ENCODE peak calls at places on chromosomes 3 and 15, in six cellular contexts. One of them, this sample, is unnamed.

GRCh38 chr15:82020588-82020987 is 25.2 kb downstream of the MEX3B start:
- DNase-seq in colonic mucosa: no peak
- DNase-seq in astrocyte: no peak
- DNase-seq in stomach: no peak
- DNase-seq in dorsolateral prefrontal cortex: no peak
- DNase-seq in adrenal gland: no peak
- DNase-seq in this sample: no peak

GRCh38 chr15:39874890-39875549 is 45.0 kb downstream of the GPR176 start:
- DNase-seq in colonic mucosa: peak; percentile 43
- DNase-seq in astrocyte: no peak
- DNase-seq in stomach: peak; percentile 36
- DNase-seq in dorsolateral prefrontal cortex: no peak
- DNase-seq in adrenal gland: no peak
- DNase-seq in this sample: no peak

GRCh38 chr15:70792171-70792573 is 28.8 kb upstream of the UACA start:
- DNase-seq in colonic mucosa: no peak
- DNase-seq in astrocyte: peak; percentile 89
- DNase-seq in stomach: no peak
- DNase-seq in dorsolateral prefrontal cortex: no peak
- DNase-seq in adrenal gland: no peak
- DNase-seq in this sample: peak; percentile 66

GRCh38 chr3:155859859-155860258 is 5.6 kb upstream of the SLC33A1 start:
- DNase-seq in colonic mucosa: no peak
- DNase-seq in astrocyte: no peak
- DNase-seq in stomach: no peak
- DNase-seq in dorsolateral prefrontal cortex: no peak
- DNase-seq in adrenal gland: no peak
- DNase-seq in this sample: no peak

GRCh38 chr15:55824857-55825613 is 82.1 kb upstream of the PRTG start:
- DNase-seq in colonic mucosa: no peak
- DNase-seq in astrocyte: no peak
- DNase-seq in stomach: no peak
- DNase-seq in dorsolateral prefrontal cortex: no peak
- DNase-seq in adrenal gland: no peak
- DNase-seq in this sample: no peak

GRCh38 chr3:12896206-12896697 is 54.9 kb upstream of the RPL32 start:
- DNase-seq in colonic mucosa: no peak
- DNase-seq in astrocyte: no peak
- DNase-seq in stomach: no peak
- DNase-seq in dorsolateral prefrontal cortex: no peak
- DNase-seq in adrenal gland: no peak
- DNase-seq in this sample: no peak

GRCh38 chr3:139353920-139354556 is 10.2 kb downstream of the MRPS22 start:
- DNase-seq in colonic mucosa: no peak
- DNase-seq in astrocyte: peak; percentile 50
- DNase-seq in stomach: no peak
- DNase-seq in dorsolateral prefrontal cortex: no peak
- DNase-seq in adrenal gland: no peak
- DNase-seq in this sample: peak; percentile 18

GRCh38 chr3:156782921-156783320 is 43.2 kb upstream of the LEKR1 start:
- DNase-seq in colonic mucosa: no peak
- DNase-seq in astrocyte: no peak
- DNase-seq in stomach: no peak
- DNase-seq in dorsolateral prefrontal cortex: no peak
- DNase-seq in adrenal gland: no peak
- DNase-seq in this sample: no peak

GRCh38 chr3:14774431-14774830 is 44.3 kb upstream of the FGD5 start:
- DNase-seq in colonic mucosa: peak; percentile 9
- DNase-seq in astrocyte: no peak
- DNase-seq in stomach: peak; percentile 23
- DNase-seq in dorsolateral prefrontal cortex: no peak
- DNase-seq in adrenal gland: no peak
- DNase-seq in this sample: no peak

GRCh38 chr15:50189630-50190029 is 7.6 kb downstream of the SLC27A2 start:
- DNase-seq in colonic mucosa: no peak
- DNase-seq in astrocyte: no peak
- DNase-seq in stomach: no peak
- DNase-seq in dorsolateral prefrontal cortex: no peak
- DNase-seq in adrenal gland: no peak
- DNase-seq in this sample: no peak

GRCh38 chr3:58088501-58088900 is 80.3 kb downstream of the FLNB start:
- DNase-seq in colonic mucosa: no peak
- DNase-seq in astrocyte: no peak
- DNase-seq in stomach: no peak
- DNase-seq in dorsolateral prefrontal cortex: no peak
- DNase-seq in adrenal gland: no peak
- DNase-seq in this sample: no peak

GRCh38 chr15:64878708-64879107 is 33.0 kb upstream of the ANKDD1A start:
- DNase-seq in colonic mucosa: no peak
- DNase-seq in astrocyte: no peak
- DNase-seq in stomach: no peak
- DNase-seq in dorsolateral prefrontal cortex: no peak
- DNase-seq in adrenal gland: peak; percentile 74
- DNase-seq in this sample: no peak

GRCh38 chr15:84981054-84981710 is 474 bp upstream of the PDE8A start:
- DNase-seq in colonic mucosa: peak; percentile 94
- DNase-seq in astrocyte: peak; percentile 92
- DNase-seq in stomach: peak; percentile 97
- DNase-seq in dorsolateral prefrontal cortex: peak; percentile 87
- DNase-seq in adrenal gland: peak; percentile 95
- DNase-seq in this sample: peak; percentile 73
- H3K27me3 ChIP-seq in colonic mucosa: no peaks in the 10 kb centered on the region
- H3K27me3 ChIP-seq in astrocyte: no peaks in the 10 kb centered on the region
- H3K27me3 ChIP-seq in stomach: no peaks in the 10 kb centered on the region
- H3K27me3 ChIP-seq in dorsolateral prefrontal cortex: no peaks in the 10 kb centered on the region
- H3K27me3 ChIP-seq in adrenal gland: no peaks in the 10 kb centered on the region
- H3K27me3 ChIP-seq in this sample: no peaks in the 10 kb centered on the region

GRCh38 chr15:66252411-66253295 is 897 bp downstream of the MEGF11 start:
- DNase-seq in colonic mucosa: peak; percentile 57
- DNase-seq in astrocyte: peak; percentile 18
- DNase-seq in stomach: peak; percentile 67
- DNase-seq in dorsolateral prefrontal cortex: peak; percentile 49
- DNase-seq in adrenal gland: peak; percentile 35
- DNase-seq in this sample: no peak
- TF ChIP-seq CTCF in colonic mucosa: peak; percentile 72
- TF ChIP-seq CTCF in astrocyte: peak; percentile 43
- TF ChIP-seq CTCF in stomach: peak; percentile 69
- TF ChIP-seq CTCF in dorsolateral prefrontal cortex: peak; percentile 63
- TF ChIP-seq CTCF in adrenal gland: peak; percentile 62
- TF ChIP-seq CTCF in this sample: peak; percentile 71

DNA sequence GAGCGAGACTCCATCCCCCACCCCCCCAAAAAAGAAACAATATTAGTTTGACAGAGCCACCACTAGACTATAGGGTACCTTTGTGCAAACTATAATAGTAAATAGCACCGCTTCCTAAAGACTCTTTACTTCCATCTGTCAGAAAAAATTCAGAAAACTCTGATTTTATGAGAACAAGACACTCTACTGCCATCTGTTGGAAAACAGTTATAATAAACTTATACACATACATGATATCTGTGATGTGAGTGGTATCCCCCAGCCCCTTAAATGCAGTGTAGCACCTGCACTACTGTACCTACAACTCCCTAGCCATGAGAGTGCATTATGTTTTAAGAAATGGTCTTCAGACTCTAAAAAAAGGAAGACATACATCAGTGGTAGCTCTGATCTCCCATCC is 47.1 kb upstream of the CTDSPL start:
- DNase-seq in colonic mucosa: no peak
- DNase-seq in astrocyte: no peak
- DNase-seq in stomach: no peak
- DNase-seq in dorsolateral prefrontal cortex: no peak
- DNase-seq in adrenal gland: no peak
- DNase-seq in this sample: no peak
- H3K27me3 ChIP-seq in colonic mucosa: no peaks in the 10 kb centered on the region
- H3K27me3 ChIP-seq in astrocyte: peaks cover 7% of the 10 kb centered on the region
- H3K27me3 ChIP-seq in stomach: no peaks in the 10 kb centered on the region
- H3K27me3 ChIP-seq in dorsolateral prefrontal cortex: no peaks in the 10 kb centered on the region
- H3K27me3 ChIP-seq in adrenal gland: no peaks in the 10 kb centered on the region
- H3K27me3 ChIP-seq in this sample: no peaks in the 10 kb centered on the region

GRCh38 chr3:29333520-29333919 is 52.6 kb downstream of the RBMS3 start:
- DNase-seq in colonic mucosa: no peak
- DNase-seq in astrocyte: no peak
- DNase-seq in stomach: no peak
- DNase-seq in dorsolateral prefrontal cortex: no peak
- DNase-seq in adrenal gland: no peak
- DNase-seq in this sample: no peak
- TF ChIP-seq CTCF in colonic mucosa: no peak
- TF ChIP-seq CTCF in astrocyte: no peak
- TF ChIP-seq CTCF in stomach: no peak
- TF ChIP-seq CTCF in dorsolateral prefrontal cortex: no peak
- TF ChIP-seq CTCF in adrenal gland: no peak
- TF ChIP-seq CTCF in this sample: no peak

GRCh38 chr3:10561162-10561561 is 55.8 kb upstream of the ATP2B2 start:
- DNase-seq in colonic mucosa: no peak
- DNase-seq in astrocyte: no peak
- DNase-seq in stomach: no peak
- DNase-seq in dorsolateral prefrontal cortex: no peak
- DNase-seq in adrenal gland: no peak
- DNase-seq in this sample: no peak
- H3K27me3 ChIP-seq in colonic mucosa: no peaks in the 10 kb centered on the region
- H3K27me3 ChIP-seq in astrocyte: peaks cover 15% of the 10 kb centered on the region
- H3K27me3 ChIP-seq in stomach: no peaks in the 10 kb centered on the region
- H3K27me3 ChIP-seq in dorsolateral prefrontal cortex: no peaks in the 10 kb centered on the region
- H3K27me3 ChIP-seq in adrenal gland: peaks cover 3% of the 10 kb centered on the region
- H3K27me3 ChIP-seq in this sample: peaks cover 12% of the 10 kb centered on the region

GRCh38 chr3:112086018-112086854 is at the start of gene C3orf52:
- DNase-seq in colonic mucosa: peak; percentile 93
- DNase-seq in astrocyte: peak; percentile 70
- DNase-seq in stomach: peak; percentile 94
- DNase-seq in dorsolateral prefrontal cortex: peak; percentile 26
- DNase-seq in adrenal gland: peak; percentile 76
- DNase-seq in this sample: no peak
- TF ChIP-seq CTCF in colonic mucosa: no peak
- TF ChIP-seq CTCF in astrocyte: no peak
- TF ChIP-seq CTCF in stomach: no peak
- TF ChIP-seq CTCF in dorsolateral prefrontal cortex: no peak
- TF ChIP-seq CTCF in adrenal gland: no peak
- TF ChIP-seq CTCF in this sample: peak; percentile 9

DNA sequence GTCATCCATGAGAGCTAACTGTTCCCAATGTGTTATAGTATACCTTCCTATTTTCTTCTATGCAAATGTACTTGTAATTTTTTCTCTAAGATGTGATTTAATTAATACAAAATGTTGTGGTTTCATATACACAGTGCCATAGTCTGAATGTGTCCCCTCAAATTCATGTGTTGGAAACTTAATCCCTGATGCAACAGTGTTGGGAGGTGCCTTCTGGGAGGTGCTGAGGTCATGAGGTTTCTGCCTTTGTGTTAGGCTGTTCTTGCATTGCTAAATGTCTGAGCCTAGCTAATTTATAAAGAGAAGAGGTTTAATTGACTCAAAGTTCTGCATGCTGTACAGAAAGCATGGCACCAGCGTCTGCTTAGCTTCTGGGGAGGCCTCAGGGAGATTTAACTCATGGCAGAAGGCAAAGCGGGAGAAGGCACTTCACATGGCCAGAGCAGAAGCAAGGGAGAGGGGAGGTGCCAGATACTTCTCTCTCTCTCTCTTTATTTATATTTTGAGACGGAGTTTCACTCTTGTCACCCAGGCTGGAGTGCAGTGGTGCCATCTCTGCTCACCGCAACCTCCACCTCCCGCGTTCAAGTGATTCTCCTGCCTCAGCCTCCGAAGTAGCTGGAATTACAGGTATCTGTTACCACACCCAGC is 34.7 kb upstream of the BNIP2 start:
- DNase-seq in colonic mucosa: no peak
- DNase-seq in astrocyte: no peak
- DNase-seq in stomach: no peak
- DNase-seq in dorsolateral prefrontal cortex: no peak
- DNase-seq in adrenal gland: no peak
- DNase-seq in this sample: no peak
- H3K27me3 ChIP-seq in colonic mucosa: no peaks in the 10 kb centered on the region
- H3K27me3 ChIP-seq in astrocyte: peaks cover 3% of the 10 kb centered on the region
- H3K27me3 ChIP-seq in stomach: no peaks in the 10 kb centered on the region
- H3K27me3 ChIP-seq in dorsolateral prefrontal cortex: no peaks in the 10 kb centered on the region
- H3K27me3 ChIP-seq in adrenal gland: peaks cover 3% of the 10 kb centered on the region
- H3K27me3 ChIP-seq in this sample: peaks cover 2% of the 10 kb centered on the region

GRCh38 chr15:100133001-100133400 is 208.8 kb downstream of the ADAMTS17 start:
- DNase-seq in colonic mucosa: no peak
- DNase-seq in astrocyte: no peak
- DNase-seq in stomach: no peak
- DNase-seq in dorsolateral prefrontal cortex: no peak
- DNase-seq in adrenal gland: no peak
- DNase-seq in this sample: no peak
- TF ChIP-seq CTCF in colonic mucosa: no peak
- TF ChIP-seq CTCF in astrocyte: no peak
- TF ChIP-seq CTCF in stomach: no peak
- TF ChIP-seq CTCF in dorsolateral prefrontal cortex: no peak
- TF ChIP-seq CTCF in adrenal gland: no peak
- TF ChIP-seq CTCF in this sample: no peak

DNA sequence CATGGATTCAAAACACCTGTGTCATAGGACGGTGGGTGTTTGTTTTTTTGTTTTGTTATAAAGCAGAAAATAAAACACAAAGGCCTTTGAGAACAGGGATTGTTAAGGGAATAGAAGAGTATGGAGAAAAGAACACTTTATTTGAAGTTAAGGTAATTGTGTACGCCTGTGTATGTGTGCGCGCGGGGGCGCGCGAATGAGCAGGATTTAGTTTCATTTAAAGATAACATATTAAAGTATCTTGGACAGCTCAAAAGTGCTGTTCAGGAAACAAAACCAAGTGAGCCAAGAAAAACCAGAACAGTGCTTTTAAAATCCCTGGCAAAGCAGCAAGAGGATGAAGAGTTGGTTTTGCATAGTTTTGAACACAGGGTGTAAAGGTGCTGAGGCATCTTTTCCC is 1.9 kb downstream of the CPNE4 start:
- DNase-seq in colonic mucosa: no peak
- DNase-seq in astrocyte: no peak
- DNase-seq in stomach: no peak
- DNase-seq in dorsolateral prefrontal cortex: no peak
- DNase-seq in adrenal gland: no peak
- DNase-seq in this sample: no peak
- H3K27me3 ChIP-seq in colonic mucosa: peaks cover 29% of the 10 kb centered on the region
- H3K27me3 ChIP-seq in astrocyte: peaks cover 35% of the 10 kb centered on the region
- H3K27me3 ChIP-seq in stomach: peaks cover 18% of the 10 kb centered on the region
- H3K27me3 ChIP-seq in dorsolateral prefrontal cortex: peaks cover 13% of the 10 kb centered on the region
- H3K27me3 ChIP-seq in adrenal gland: peaks cover 29% of the 10 kb centered on the region
- H3K27me3 ChIP-seq in this sample: peaks cover 28% of the 10 kb centered on the region